ENCODE peak calls at places on chromosome 9, in five cellular contexts. One of them, this sample, is unnamed.

GRCh38 chr9:79028101-79028500 is 543.7 kb upstream of the TLE4 start:
- DNase-seq in stimulated activated CD8-positive, alpha-beta memory T cell treated with anti-CD3 and anti-CD28 coated beads, Interleukin-4, amount 100 ng/mL, for 1 hour: no peak
- DNase-seq in ureter: no peak
- DNase-seq in A549: no peak
- DNase-seq in HEK293T: no peak
- DNase-seq in this sample: no peak

GRCh38 chr9:107739601-107740082 is 250.1 kb upstream of the KLF4 start:
- DNase-seq in stimulated activated CD8-positive, alpha-beta memory T cell treated with anti-CD3 and anti-CD28 coated beads, Interleukin-4, amount 100 ng/mL, for 1 hour: no peak
- DNase-seq in ureter: peak; percentile 54
- DNase-seq in A549: no peak
- DNase-seq in HEK293T: no peak
- DNase-seq in this sample: no peak

GRCh38 chr9:18124760-18125159 is 349.2 kb upstream of the ADAMTSL1 start:
- DNase-seq in stimulated activated CD8-positive, alpha-beta memory T cell treated with anti-CD3 and anti-CD28 coated beads, Interleukin-4, amount 100 ng/mL, for 1 hour: no peak
- DNase-seq in ureter: no peak
- DNase-seq in A549: no peak
- DNase-seq in HEK293T: no peak
- DNase-seq in this sample: no peak

GRCh38 chr9:134688231-134688630 is 46.6 kb downstream of the COL5A1 start:
- DNase-seq in stimulated activated CD8-positive, alpha-beta memory T cell treated with anti-CD3 and anti-CD28 coated beads, Interleukin-4, amount 100 ng/mL, for 1 hour: no peak
- DNase-seq in ureter: no peak
- DNase-seq in A549: no peak
- DNase-seq in HEK293T: no peak
- DNase-seq in this sample: no peak

GRCh38 chr9:134034215-134035040 is 9.1 kb downstream of the BRD3OS start:
- DNase-seq in stimulated activated CD8-positive, alpha-beta memory T cell treated with anti-CD3 and anti-CD28 coated beads, Interleukin-4, amount 100 ng/mL, for 1 hour: no peak
- DNase-seq in ureter: no peak
- DNase-seq in A549: no peak
- DNase-seq in HEK293T: no peak
- DNase-seq in this sample: no peak

GRCh38 chr9:92048924-92049625 is 66.1 kb downstream of the SPTLC1 start:
- DNase-seq in stimulated activated CD8-positive, alpha-beta memory T cell treated with anti-CD3 and anti-CD28 coated beads, Interleukin-4, amount 100 ng/mL, for 1 hour: no peak
- DNase-seq in ureter: no peak
- DNase-seq in A549: no peak
- DNase-seq in HEK293T: no peak
- DNase-seq in this sample: no peak

GRCh38 chr9:128636556-128637530 is 19.8 kb downstream of the DYNC2I2 start:
- DNase-seq in stimulated activated CD8-positive, alpha-beta memory T cell treated with anti-CD3 and anti-CD28 coated beads, Interleukin-4, amount 100 ng/mL, for 1 hour: no peak
- DNase-seq in ureter: no peak
- DNase-seq in A549: no peak
- DNase-seq in HEK293T: no peak
- DNase-seq in this sample: no peak

GRCh38 chr9:134411451-134412297 is 85.4 kb downstream of the RXRA start:
- DNase-seq in stimulated activated CD8-positive, alpha-beta memory T cell treated with anti-CD3 and anti-CD28 coated beads, Interleukin-4, amount 100 ng/mL, for 1 hour: no peak
- DNase-seq in ureter: no peak
- DNase-seq in A549: no peak
- DNase-seq in HEK293T: no peak
- DNase-seq in this sample: no peak

GRCh38 chr9:137044502-137045177 is 1.3 kb downstream of the NPDC1 start:
- DNase-seq in stimulated activated CD8-positive, alpha-beta memory T cell treated with anti-CD3 and anti-CD28 coated beads, Interleukin-4, amount 100 ng/mL, for 1 hour: no peak
- DNase-seq in ureter: no peak
- DNase-seq in A549: no peak
- DNase-seq in HEK293T: no peak
- DNase-seq in this sample: peak; percentile 84

GRCh38 chr9:120857481-120857880 is 14.8 kb upstream of the PSMD5 start:
- DNase-seq in stimulated activated CD8-positive, alpha-beta memory T cell treated with anti-CD3 and anti-CD28 coated beads, Interleukin-4, amount 100 ng/mL, for 1 hour: no peak
- DNase-seq in ureter: no peak
- DNase-seq in A549: no peak
- DNase-seq in HEK293T: no peak
- DNase-seq in this sample: no peak

GRCh38 chr9:29214702-29215248 is 1641.5 kb upstream of the C9orf72 start:
- DNase-seq in stimulated activated CD8-positive, alpha-beta memory T cell treated with anti-CD3 and anti-CD28 coated beads, Interleukin-4, amount 100 ng/mL, for 1 hour: no peak
- DNase-seq in ureter: no peak
- DNase-seq in A549: peak; percentile 6
- DNase-seq in HEK293T: no peak
- DNase-seq in this sample: no peak

GRCh38 chr9:133763272-133764183 is 25.4 kb upstream of the SARDH start:
- DNase-seq in stimulated activated CD8-positive, alpha-beta memory T cell treated with anti-CD3 and anti-CD28 coated beads, Interleukin-4, amount 100 ng/mL, for 1 hour: no peak
- DNase-seq in ureter: peak; percentile 37
- DNase-seq in A549: no peak
- DNase-seq in HEK293T: no peak
- DNase-seq in this sample: no peak

GRCh38 chr9:35981704-35982103 is 23.8 kb upstream of the OR2S2 start:
- DNase-seq in stimulated activated CD8-positive, alpha-beta memory T cell treated with anti-CD3 and anti-CD28 coated beads, Interleukin-4, amount 100 ng/mL, for 1 hour: no peak
- DNase-seq in ureter: no peak
- DNase-seq in A549: no peak
- DNase-seq in HEK293T: no peak
- DNase-seq in this sample: no peak

GRCh38 chr9:77423841-77424240 is 224.3 kb downstream of the GNA14 start:
- DNase-seq in stimulated activated CD8-positive, alpha-beta memory T cell treated with anti-CD3 and anti-CD28 coated beads, Interleukin-4, amount 100 ng/mL, for 1 hour: no peak
- DNase-seq in ureter: no peak
- DNase-seq in A549: no peak
- DNase-seq in HEK293T: no peak
- DNase-seq in this sample: no peak

GRCh38 chr9:68755051-68755450 is 50.0 kb downstream of the PIP5K1B start:
- DNase-seq in stimulated activated CD8-positive, alpha-beta memory T cell treated with anti-CD3 and anti-CD28 coated beads, Interleukin-4, amount 100 ng/mL, for 1 hour: no peak
- DNase-seq in ureter: no peak
- DNase-seq in A549: no peak
- DNase-seq in HEK293T: no peak
- DNase-seq in this sample: no peak